ENCODE peak calls at places on chromosomes 3 and 15, in eight cellular contexts. One of them, this sample, is unnamed. For H3K36me3 and H3K4me1, the result is how much of the 10 kb centered on the place peaks cover.

GRCh38 chr15:87736921-87737389 is 519.6 kb downstream of the NTRK3 start:
- DNase-seq in endothelial cell of umbilical vein: no peak
- DNase-seq in upper lobe of right lung: no peak
- DNase-seq in H1: no peak
- DNase-seq in body of pancreas: no peak
- DNase-seq in lung: no peak
- DNase-seq in RWPE2: no peak
- DNase-seq in lower lobe of right lung: no peak
- DNase-seq in this sample: no peak

GRCh38 chr15:70347766-70348558 is 250.2 kb upstream of the TLE3 start:
- DNase-seq in endothelial cell of umbilical vein: no peak
- DNase-seq in upper lobe of right lung: no peak
- DNase-seq in H1: no peak
- DNase-seq in body of pancreas: no peak
- DNase-seq in lung: no peak
- DNase-seq in RWPE2: no peak
- DNase-seq in lower lobe of right lung: no peak
- DNase-seq in this sample: no peak

GRCh38 chr15:53831907-53832793 is 72.7 kb upstream of the WDR72 start:
- DNase-seq in endothelial cell of umbilical vein: no peak
- DNase-seq in upper lobe of right lung: no peak
- DNase-seq in H1: no peak
- DNase-seq in body of pancreas: no peak
- DNase-seq in lung: no peak
- DNase-seq in RWPE2: no peak
- DNase-seq in lower lobe of right lung: no peak
- DNase-seq in this sample: no peak

GRCh38 chr3:37050242-37050641 is 56.9 kb downstream of the MLH1 start:
- DNase-seq in endothelial cell of umbilical vein: no peak
- DNase-seq in upper lobe of right lung: no peak
- DNase-seq in H1: no peak
- DNase-seq in body of pancreas: no peak
- DNase-seq in lung: no peak
- DNase-seq in RWPE2: no peak
- DNase-seq in lower lobe of right lung: no peak
- DNase-seq in this sample: no peak

GRCh38 chr15:64697911-64698369 is 77.4 kb downstream of the RBPMS2 start:
- DNase-seq in endothelial cell of umbilical vein: no peak
- DNase-seq in upper lobe of right lung: no peak
- DNase-seq in H1: no peak
- DNase-seq in body of pancreas: no peak
- DNase-seq in lung: no peak
- DNase-seq in RWPE2: no peak
- DNase-seq in lower lobe of right lung: no peak
- DNase-seq in this sample: no peak

GRCh38 chr15:96514607-96515285 is 184.2 kb downstream of the NR2F2 start:
- DNase-seq in endothelial cell of umbilical vein: no peak
- DNase-seq in upper lobe of right lung: no peak
- DNase-seq in H1: no peak
- DNase-seq in body of pancreas: no peak
- DNase-seq in lung: no peak
- DNase-seq in RWPE2: no peak
- DNase-seq in lower lobe of right lung: no peak
- DNase-seq in this sample: no peak

GRCh38 chr15:94843060-94843459 is 611.7 kb downstream of the MCTP2 start:
- DNase-seq in endothelial cell of umbilical vein: no peak
- DNase-seq in upper lobe of right lung: no peak
- DNase-seq in H1: no peak
- DNase-seq in body of pancreas: no peak
- DNase-seq in lung: no peak
- DNase-seq in RWPE2: no peak
- DNase-seq in lower lobe of right lung: no peak
- DNase-seq in this sample: no peak

GRCh38 chr3:10437995-10438901 is 67.1 kb downstream of the ATP2B2 start:
- DNase-seq in endothelial cell of umbilical vein: no peak
- DNase-seq in upper lobe of right lung: no peak
- DNase-seq in H1: no peak
- DNase-seq in body of pancreas: no peak
- DNase-seq in lung: no peak
- DNase-seq in RWPE2: no peak
- DNase-seq in lower lobe of right lung: no peak
- DNase-seq in this sample: no peak

GRCh38 chr15:36428102-36428845 is 151.2 kb upstream of the CDIN1 start:
- DNase-seq in endothelial cell of umbilical vein: peak
- DNase-seq in upper lobe of right lung: no peak
- DNase-seq in H1: peak
- DNase-seq in body of pancreas: no peak
- DNase-seq in lung: no peak
- DNase-seq in RWPE2: peak
- DNase-seq in lower lobe of right lung: no peak
- DNase-seq in this sample: no peak

GRCh38 chr3:197151562-197151961 is 121.9 kb upstream of the MELTF start:
- DNase-seq in endothelial cell of umbilical vein: no peak
- DNase-seq in upper lobe of right lung: no peak
- DNase-seq in H1: no peak
- DNase-seq in body of pancreas: peak
- DNase-seq in lung: peak
- DNase-seq in RWPE2: no peak
- DNase-seq in lower lobe of right lung: no peak
- DNase-seq in this sample: no peak

GRCh38 chr3:156811092-156811862 is 14.9 kb upstream of the LEKR1 start:
- DNase-seq in endothelial cell of umbilical vein: peak
- DNase-seq in upper lobe of right lung: no peak
- DNase-seq in H1: no peak
- DNase-seq in body of pancreas: no peak
- DNase-seq in lung: no peak
- DNase-seq in RWPE2: no peak
- DNase-seq in lower lobe of right lung: no peak
- DNase-seq in this sample: no peak

GRCh38 chr3:13837751-13838150 is 42.1 kb downstream of the WNT7A start:
- DNase-seq in endothelial cell of umbilical vein: no peak
- DNase-seq in upper lobe of right lung: no peak
- DNase-seq in H1: no peak
- DNase-seq in body of pancreas: no peak
- DNase-seq in lung: no peak
- DNase-seq in RWPE2: no peak
- DNase-seq in lower lobe of right lung: no peak
- DNase-seq in this sample: no peak
- H3K27ac ChIP-seq in endothelial cell of umbilical vein: no peak
- H3K27ac ChIP-seq in upper lobe of right lung: no peak
- H3K27ac ChIP-seq in H1: no peak
- H3K27ac ChIP-seq in body of pancreas: no peak
- H3K27ac ChIP-seq in lung: no peak
- H3K27ac ChIP-seq in RWPE2: peak
- H3K27ac ChIP-seq in lower lobe of right lung: no peak
- H3K27ac ChIP-seq in this sample: no peak

DNA sequence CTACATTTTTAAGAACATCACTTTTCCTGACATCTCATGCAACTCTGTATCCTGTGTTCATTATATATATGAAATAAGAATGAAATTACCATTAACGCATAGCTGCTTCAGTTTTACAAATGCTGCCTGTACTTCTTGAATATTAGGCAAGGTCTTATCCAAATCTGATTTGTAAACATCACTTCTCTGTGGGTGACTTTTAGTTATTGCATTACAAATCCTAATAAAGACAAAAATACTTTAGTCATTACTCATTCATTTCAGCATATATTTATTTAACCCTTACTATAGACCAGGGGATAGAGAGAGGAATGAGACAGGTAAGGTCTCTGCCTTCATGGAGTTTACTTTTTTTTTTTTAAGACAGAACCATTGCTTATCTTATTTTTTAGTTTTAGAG is 36.8 kb downstream of the MTMR10 start:
- DNase-seq in endothelial cell of umbilical vein: no peak
- DNase-seq in upper lobe of right lung: no peak
- DNase-seq in H1: no peak
- DNase-seq in body of pancreas: no peak
- DNase-seq in lung: no peak
- DNase-seq in RWPE2: no peak
- DNase-seq in lower lobe of right lung: no peak
- DNase-seq in this sample: no peak
- H3K36me3 ChIP-seq in endothelial cell of umbilical vein: half or more
- H3K36me3 ChIP-seq in upper lobe of right lung: half or more
- H3K36me3 ChIP-seq in H1: under half
- H3K36me3 ChIP-seq in body of pancreas: under half
- H3K36me3 ChIP-seq in lung: under half
- H3K36me3 ChIP-seq in RWPE2: half or more
- H3K36me3 ChIP-seq in lower lobe of right lung: half or more
- H3K36me3 ChIP-seq in this sample: half or more

DNA sequence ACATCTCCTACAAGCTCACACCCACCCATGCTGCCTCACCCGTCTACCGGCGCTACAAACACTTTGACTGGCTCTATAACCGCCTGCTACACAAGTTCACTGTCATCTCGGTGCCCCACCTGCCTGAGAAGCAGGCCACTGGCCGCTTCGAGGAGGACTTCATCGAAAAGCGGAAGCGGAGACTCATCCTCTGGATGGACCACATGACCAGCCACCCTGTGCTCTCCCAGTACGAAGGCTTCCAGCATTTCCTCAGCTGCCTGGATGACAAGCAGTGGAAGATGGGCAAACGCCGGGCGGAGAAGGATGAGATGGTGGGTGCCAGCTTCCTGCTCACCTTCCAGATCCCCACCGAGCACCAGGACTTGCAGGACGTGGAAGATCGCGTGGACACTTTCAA is 2.1 kb downstream of the SNX33 start:
- DNase-seq in endothelial cell of umbilical vein: no peak
- DNase-seq in upper lobe of right lung: no peak
- DNase-seq in H1: no peak
- DNase-seq in body of pancreas: no peak
- DNase-seq in lung: no peak
- DNase-seq in RWPE2: no peak
- DNase-seq in lower lobe of right lung: no peak
- DNase-seq in this sample: no peak
- H3K4me1 ChIP-seq in endothelial cell of umbilical vein: under half
- H3K4me1 ChIP-seq in upper lobe of right lung: half or more
- H3K4me1 ChIP-seq in H1: under half
- H3K4me1 ChIP-seq in body of pancreas: half or more
- H3K4me1 ChIP-seq in lung: under half
- H3K4me1 ChIP-seq in RWPE2: under half
- H3K4me1 ChIP-seq in lower lobe of right lung: half or more
- H3K4me1 ChIP-seq in this sample: half or more

GRCh38 chr3:50572801-50573371 is 3.6 kb downstream of the HEMK1 start:
- DNase-seq in endothelial cell of umbilical vein: no peak
- DNase-seq in upper lobe of right lung: no peak
- DNase-seq in H1: no peak
- DNase-seq in body of pancreas: no peak
- DNase-seq in lung: no peak
- DNase-seq in RWPE2: no peak
- DNase-seq in lower lobe of right lung: no peak
- DNase-seq in this sample: no peak

GRCh38 chr3:50574280-50574831 is 5.0 kb downstream of the HEMK1 start:
- DNase-seq in endothelial cell of umbilical vein: no peak
- DNase-seq in upper lobe of right lung: no peak
- DNase-seq in H1: no peak
- DNase-seq in body of pancreas: no peak
- DNase-seq in lung: no peak
- DNase-seq in RWPE2: no peak
- DNase-seq in lower lobe of right lung: no peak
- DNase-seq in this sample: no peak

GRCh38 chr3:50575372-50575771 is 6.0 kb downstream of the HEMK1 start:
- DNase-seq in endothelial cell of umbilical vein: no peak
- DNase-seq in upper lobe of right lung: no peak
- DNase-seq in H1: no peak
- DNase-seq in body of pancreas: no peak
- DNase-seq in lung: no peak
- DNase-seq in RWPE2: no peak
- DNase-seq in lower lobe of right lung: no peak
- DNase-seq in this sample: no peak

GRCh38 chr3:50572158-50572557 is 2.8 kb downstream of the HEMK1 start:
- DNase-seq in endothelial cell of umbilical vein: peak
- DNase-seq in upper lobe of right lung: peak
- DNase-seq in H1: no peak
- DNase-seq in body of pancreas: peak
- DNase-seq in lung: peak
- DNase-seq in RWPE2: no peak
- DNase-seq in lower lobe of right lung: peak
- DNase-seq in this sample: no peak

DNA sequence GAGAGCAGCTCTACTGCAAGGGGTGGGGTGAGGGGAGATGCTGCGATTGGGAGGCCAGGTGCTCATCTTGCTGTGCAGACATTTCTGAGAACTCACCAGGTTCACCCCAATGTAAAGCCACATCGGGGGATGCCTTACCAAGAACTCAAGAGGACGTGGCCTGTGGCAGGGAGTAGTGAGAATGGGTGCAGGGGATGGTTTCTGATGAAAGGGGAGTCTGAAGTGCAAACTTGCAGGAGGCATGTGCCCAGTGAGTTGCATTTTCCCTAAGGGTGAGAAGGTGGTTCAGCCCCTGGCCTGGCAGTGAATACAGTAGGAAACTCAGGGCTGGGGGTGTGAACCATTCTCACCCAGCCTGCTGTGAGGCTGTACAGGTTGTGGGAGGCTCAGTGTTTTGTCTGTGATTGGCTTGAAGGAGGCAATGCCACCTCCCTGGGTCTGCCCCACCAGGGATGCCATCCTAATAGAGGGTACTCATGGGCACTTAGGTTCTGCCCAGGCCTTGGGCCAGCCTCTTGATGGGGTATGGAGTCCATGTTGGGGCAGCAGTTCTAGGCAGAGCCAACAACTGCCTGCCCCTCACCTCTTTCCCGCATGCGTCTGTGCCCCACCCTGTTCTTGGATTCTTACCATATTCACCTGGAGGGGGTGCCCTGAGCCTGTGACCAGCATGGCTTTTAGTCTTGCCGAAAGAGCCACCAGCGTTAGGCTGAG is 4.4 kb downstream of the HEMK1 start:
- DNase-seq in endothelial cell of umbilical vein: no peak
- DNase-seq in upper lobe of right lung: peak
- DNase-seq in H1: no peak
- DNase-seq in body of pancreas: no peak
- DNase-seq in lung: peak
- DNase-seq in RWPE2: no peak
- DNase-seq in lower lobe of right lung: peak
- DNase-seq in this sample: no peak
- H3K27ac ChIP-seq in endothelial cell of umbilical vein: no peak
- H3K27ac ChIP-seq in upper lobe of right lung: peak
- H3K27ac ChIP-seq in H1: no peak
- H3K27ac ChIP-seq in body of pancreas: no peak
- H3K27ac ChIP-seq in lung: peak
- H3K27ac ChIP-seq in RWPE2: no peak
- H3K27ac ChIP-seq in lower lobe of right lung: peak
- H3K27ac ChIP-seq in this sample: no peak

GRCh38 chr3:183862610-183863009 is 22.1 kb downstream of the PARL start:
- DNase-seq in endothelial cell of umbilical vein: no peak
- DNase-seq in upper lobe of right lung: no peak
- DNase-seq in H1: no peak
- DNase-seq in body of pancreas: no peak
- DNase-seq in lung: no peak
- DNase-seq in RWPE2: no peak
- DNase-seq in lower lobe of right lung: no peak
- DNase-seq in this sample: no peak
- H3K36me3 ChIP-seq in endothelial cell of umbilical vein: under half
- H3K36me3 ChIP-seq in upper lobe of right lung: half or more
- H3K36me3 ChIP-seq in H1: under half
- H3K36me3 ChIP-seq in body of pancreas: under half
- H3K36me3 ChIP-seq in lung: under half
- H3K36me3 ChIP-seq in RWPE2: half or more
- H3K36me3 ChIP-seq in lower lobe of right lung: half or more
- H3K36me3 ChIP-seq in this sample: under half

GRCh38 chr15:39583586-39584265 is 2.8 kb downstream of the THBS1 start:
- DNase-seq in endothelial cell of umbilical vein: peak
- DNase-seq in upper lobe of right lung: no peak
- DNase-seq in H1: no peak
- DNase-seq in body of pancreas: no peak
- DNase-seq in lung: no peak
- DNase-seq in RWPE2: no peak
- DNase-seq in lower lobe of right lung: no peak
- DNase-seq in this sample: no peak
- H3K4me1 ChIP-seq in endothelial cell of umbilical vein: under half
- H3K4me1 ChIP-seq in upper lobe of right lung: under half
- H3K4me1 ChIP-seq in H1: under half
- H3K4me1 ChIP-seq in body of pancreas: under half
- H3K4me1 ChIP-seq in lung: under half
- H3K4me1 ChIP-seq in RWPE2: under half
- H3K4me1 ChIP-seq in lower lobe of right lung: half or more
- H3K4me1 ChIP-seq in this sample: under half

GRCh38 chr3:87359807-87360206 is 83.4 kb upstream of the POU1F1 start:
- DNase-seq in endothelial cell of umbilical vein: no peak
- DNase-seq in upper lobe of right lung: no peak
- DNase-seq in H1: no peak
- DNase-seq in body of pancreas: peak
- DNase-seq in lung: no peak
- DNase-seq in RWPE2: no peak
- DNase-seq in lower lobe of right lung: no peak
- DNase-seq in this sample: no peak
- H3K27ac ChIP-seq in endothelial cell of umbilical vein: no peak
- H3K27ac ChIP-seq in upper lobe of right lung: no peak
- H3K27ac ChIP-seq in H1: no peak
- H3K27ac ChIP-seq in body of pancreas: no peak
- H3K27ac ChIP-seq in lung: no peak
- H3K27ac ChIP-seq in RWPE2: no peak
- H3K27ac ChIP-seq in lower lobe of right lung: no peak
- H3K27ac ChIP-seq in this sample: no peak